ENCODE peak calls at places on chromosomes 3 and 15, in nine cellular contexts. H is small intestine, E is right lobe of liver, J is heart right ventricle, F is tibial nerve, X is dorsolateral prefrontal cortex, P is mesendoderm, M is IMR-90, S is GM12865. K is an unnamed sample.

GRCh38 chr15:57218826-57219576 is 157.3 kb upstream of the CGNL1 start:
- DNase-seq in H (no peak), E (no peak), J (no peak), F (no peak), X (no peak), P (peak; percentile 96), M (peak; percentile 96), S (peak; percentile 43), K (no peak)

GRCh38 chr3:43156812-43157455 is 51.1 kb upstream of the POMGNT2 start:
- DNase-seq in H (no peak), E (no peak), J (no peak), F (peak; percentile 3), X (no peak), P (no peak), M (no peak), S (no peak), K (no peak)

GRCh38 chr3:40869939-40870338 is 329.4 kb upstream of the CTNNB1 start:
- DNase-seq in H (no peak), E (no peak), J (no peak), F (no peak), X (no peak), P (peak; percentile 45), M (no peak), S (no peak), K (no peak)

GRCh38 chr15:64912379-64912778 is 677 bp downstream of the ANKDD1A start:
- DNase-seq in H (no peak), E (peak; percentile 52), J (no peak), F (no peak), X (no peak), P (no peak), M (no peak), S (no peak), K (no peak)

GRCh38 chr15:89383635-89384604 is 49.3 kb upstream of the POLG start:
- DNase-seq in H (peak; percentile 45), E (peak; percentile 38), J (peak; percentile 56), F (peak; percentile 25), X (peak; percentile 59), P (no peak), M (peak; percentile 11), S (no peak), K (no peak)

GRCh38 chr15:46151786-46152185 is 517.0 kb downstream of the SQOR start:
- DNase-seq in H (no peak), E (no peak), J (no peak), F (no peak), X (no peak), P (peak; percentile 14), M (peak; percentile 15), S (no peak), K (no peak)

GRCh38 chr3:142724682-142725351 is 983 bp downstream of the TRPC1 start:
- DNase-seq in H (peak; percentile 5), E (no peak), J (peak; percentile 22), F (peak; percentile 16), X (peak; percentile 60), P (peak; percentile 90), M (peak; percentile 18), S (no peak), K (peak; percentile 50)

GRCh38 chr3:174376346-174376745 is 482.8 kb upstream of the NAALADL2 start:
- DNase-seq in H (no peak), E (no peak), J (no peak), F (no peak), X (no peak), P (no peak), M (peak; percentile 46), S (no peak), K (no peak)

GRCh38 chr3:102182162-102182561 is 252.7 kb upstream of the ZPLD1 start:
- DNase-seq in H (peak; percentile 92), E (no peak), J (no peak), F (no peak), X (no peak), P (no peak), M (peak; percentile 57), S (no peak), K (no peak)

GRCh38 chr3:58620446-58620845 is 43.3 kb upstream of the FAM107A start:
- DNase-seq in H (no peak), E (no peak), J (no peak), F (peak; percentile 68), X (no peak), P (no peak), M (no peak), S (no peak), K (no peak)

GRCh38 chr3:187963003-187963676 is 190.8 kb upstream of the LPP start:
- DNase-seq in H (no peak), E (no peak), J (no peak), F (no peak), X (no peak), P (peak; percentile 26), M (no peak), S (peak; percentile 20), K (no peak)

GRCh38 chr3:140187028-140187427 is 252.0 kb downstream of the CLSTN2 start:
- DNase-seq in H (no peak), E (no peak), J (no peak), F (no peak), X (no peak), P (no peak), M (no peak), S (no peak), K (no peak)

DNA sequence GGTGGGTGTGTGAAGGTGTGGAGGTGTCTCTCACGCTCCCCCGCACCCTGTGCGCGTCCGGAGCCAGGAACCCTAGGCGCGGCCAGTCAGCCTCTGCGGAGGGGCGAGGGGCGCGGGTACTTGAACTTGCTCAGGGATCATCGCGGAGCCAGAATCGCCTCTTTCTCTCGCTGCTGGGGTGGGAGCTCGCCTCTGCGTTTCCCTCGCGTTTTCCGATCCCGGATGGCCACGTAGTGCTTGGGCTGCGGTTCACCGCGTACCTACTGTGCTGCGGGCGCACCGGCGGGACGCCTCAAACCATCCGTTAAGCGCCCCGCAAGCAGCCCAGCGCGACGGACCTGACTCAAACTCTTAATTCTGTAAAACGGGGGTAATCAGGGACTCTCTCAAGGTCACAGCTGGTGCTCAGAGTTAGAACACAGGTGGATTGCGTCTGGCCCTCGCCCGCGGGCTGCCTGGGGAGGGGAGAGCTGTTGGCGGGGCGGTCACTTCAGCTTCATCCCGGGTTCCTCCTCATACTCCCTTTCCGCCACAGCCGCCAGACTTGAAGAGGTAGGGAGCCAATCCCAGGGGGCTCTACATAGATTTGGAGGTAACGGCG is 686 bp downstream of the MYRIP start:
- DNase-seq in H (no peak), E (no peak), J (no peak), F (no peak), X (peak; percentile 53), P (peak; percentile 28), M (no peak), S (no peak), K (no peak)
- H3K4me3 ChIP-seq in H (peak overlapping the region; percentile 50), E (peak overlapping the region; percentile 61), J (peak overlapping the region; percentile 73), F (peak overlapping the region; percentile 47), X (peak overlapping the region; percentile 81), P (peak overlapping the region; percentile 20), M (no peak overlapping the region), S (no peak overlapping the region), K (no peak overlapping the region)

GRCh38 chr15:40092416-40093223 is 16.1 kb downstream of the BMF start:
- DNase-seq in H (peak; percentile 75), E (peak; percentile 82), J (peak; percentile 72), F (no peak), X (no peak), P (no peak), M (peak; percentile 86), S (no peak), K (no peak)
- H3K4me3 ChIP-seq in H (no peak overlapping the region), E (no peak overlapping the region), J (no peak overlapping the region), F (no peak overlapping the region), X (no peak overlapping the region), P (no peak overlapping the region), M (no peak overlapping the region), S (no peak overlapping the region), K (no peak overlapping the region)

GRCh38 chr3:104291437-104291851 is 1075.3 kb upstream of the ALCAM start:
- DNase-seq in H (no peak), E (no peak), J (no peak), F (no peak), X (no peak), P (no peak), M (no peak), S (peak; percentile 8), K (no peak)

GRCh38 chr3:104297617-104298016 is 1069.1 kb upstream of the ALCAM start:
- DNase-seq in H (no peak), E (no peak), J (no peak), F (no peak), X (no peak), P (no peak), M (no peak), S (no peak), K (no peak)

GRCh38 chr3:104286645-104287044 is 1080.1 kb upstream of the ALCAM start:
- DNase-seq in H (no peak), E (no peak), J (no peak), F (no peak), X (no peak), P (no peak), M (no peak), S (no peak), K (no peak)

GRCh38 chr3:104291878-104292277 is 1074.8 kb upstream of the ALCAM start:
- DNase-seq in H (no peak), E (no peak), J (no peak), F (no peak), X (no peak), P (no peak), M (no peak), S (no peak), K (no peak)
- H3K4me3 ChIP-seq in H (no peak overlapping the region), E (peak overlapping the region; percentile 4), J (peak overlapping the region; percentile 8), F (peak overlapping the region; percentile 2), X (peak overlapping the region; percentile 36), P (no peak overlapping the region), M (no peak overlapping the region), S (no peak overlapping the region), K (peak overlapping the region; percentile 20)

DNA sequence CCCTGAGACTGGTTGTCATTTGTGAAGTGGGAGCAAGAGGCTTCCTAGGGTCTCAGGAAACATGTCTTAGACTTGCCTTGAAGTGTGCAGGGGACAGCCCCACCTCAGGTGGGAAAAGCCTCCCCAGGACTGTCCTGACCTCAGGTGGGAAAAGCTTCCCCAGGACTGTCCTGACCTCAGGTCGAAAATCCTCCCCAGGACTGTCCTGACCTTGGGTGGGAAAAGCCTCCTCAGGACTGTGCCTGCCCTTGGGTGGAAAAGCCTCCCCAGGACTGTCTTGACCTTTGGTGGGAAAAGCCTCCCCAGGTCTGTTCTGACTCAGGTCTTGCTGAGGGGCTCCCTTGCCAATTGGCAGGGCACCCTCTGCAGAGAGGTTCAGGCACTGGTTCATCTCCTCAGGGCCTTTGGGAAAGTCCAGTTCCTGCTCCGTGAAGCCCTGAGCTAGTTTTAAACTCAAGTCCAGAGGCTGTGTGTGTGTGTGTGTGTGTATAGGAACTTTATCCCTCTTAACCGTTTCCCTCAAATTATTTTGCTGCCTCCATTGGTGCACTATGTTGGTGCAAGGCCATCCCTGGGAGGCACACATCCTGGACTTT is 64.7 kb downstream of the WNT7A start:
- DNase-seq in H (no peak), E (no peak), J (no peak), F (no peak), X (no peak), P (no peak), M (no peak), S (no peak), K (no peak)
- H3K4me3 ChIP-seq in H (no peak overlapping the region), E (no peak overlapping the region), J (no peak overlapping the region), F (no peak overlapping the region), X (no peak overlapping the region), P (peak overlapping the region; percentile 19), M (no peak overlapping the region), S (no peak overlapping the region), K (no peak overlapping the region)

K was measured in CD8-positive, alpha-beta memory T cell.